ENCODE peak calls at places on chromosomes 4 and X, in eight cellular contexts. E is stimulated activated CD4-positive, alpha-beta T cell treated with anti-CD3 and anti-CD28 coated beads, Interleukin-1b, Interleukin-23, amount 100 ng/mL, for 24 hours; J is stimulated activated naive CD4-positive, alpha-beta T cell; B is AG09309; Y is activated T-cell treated with anti-CD3 and anti-CD28 coated beads for 1 hour; Z is glomerular endothelial cell; P is stimulated activated CD8-positive, alpha-beta memory T cell treated with anti-CD3 and anti-CD28 coated beads, Interleukin-7, amount 100 ng/mL, for 4 hours; G is sciatic nerve. Q is an unnamed sample.

GRCh38 chr4:20075479-20075878 is 176.2 kb upstream of the SLIT2 start:
- DNase-seq in E (no peak), J (no peak), B (no peak), Y (no peak), Z (no peak), P (no peak), G (no peak), Q (no peak)

GRCh38 chr4:157141976-157142375 is 66.0 kb downstream of the GLRB start:
- DNase-seq in E (no peak), J (no peak), B (no peak), Y (no peak), Z (no peak), P (no peak), G (no peak), Q (no peak)

GRCh38 chrX:74349387-74349786 is 45.4 kb downstream of the ZCCHC13 start:
- DNase-seq in E (no peak), J (no peak), B (peak), Y (no peak), Z (no peak), P (no peak), G (no peak), Q (peak)

GRCh38 chrX:153816821-153817220 is 13.5 kb downstream of the PDZD4 start:
- DNase-seq in E (no peak), J (no peak), B (no peak), Y (peak), Z (no peak), P (peak), G (no peak), Q (no peak)

GRCh38 chr4:17511950-17512795 is at the start of gene QDPR:
- DNase-seq in E (peak), J (peak), B (no peak), Y (peak), Z (no peak), P (peak), G (peak), Q (peak)

GRCh38 chr4:90159193-90159592 is 32.0 kb downstream of the CCSER1 start:
- DNase-seq in E (no peak), J (no peak), B (no peak), Y (no peak), Z (no peak), P (no peak), G (no peak), Q (no peak)

GRCh38 chrX:79161655-79162054 is 17.2 kb downstream of the GPR174 start:
- DNase-seq in E (no peak), J (peak), B (no peak), Y (no peak), Z (no peak), P (peak), G (no peak), Q (no peak)

GRCh38 chrX:23752740-23753435 is 9.8 kb upstream of the ACOT9 start:
- DNase-seq in E (no peak), J (no peak), B (peak), Y (no peak), Z (no peak), P (no peak), G (no peak), Q (peak)

GRCh38 chr4:23038626-23039245 is 346.0 kb downstream of the GBA3 start:
- DNase-seq in E (no peak), J (no peak), B (no peak), Y (no peak), Z (no peak), P (no peak), G (no peak), Q (no peak)

GRCh38 chr4:23966720-23967119 is 76.9 kb upstream of the PPARGC1A start:
- DNase-seq in E (no peak), J (no peak), B (no peak), Y (no peak), Z (no peak), P (no peak), G (no peak), Q (no peak)

GRCh38 chrX:69616520-69617203 is 749 bp downstream of the EDA start:
- DNase-seq in E (peak), J (no peak), B (no peak), Y (no peak), Z (no peak), P (no peak), G (peak), Q (no peak)

GRCh38 chrX:23820235-23820782 is 37.3 kb downstream of the SAT1 start:
- DNase-seq in E (no peak), J (no peak), B (no peak), Y (no peak), Z (no peak), P (no peak), G (no peak), Q (no peak)

GRCh38 chrX:153395613-153396319 is 5.4 kb downstream of the PNMA6E start:
- DNase-seq in E (no peak), J (no peak), B (no peak), Y (no peak), Z (no peak), P (no peak), G (no peak), Q (no peak)

GRCh38 chr4:74284074-74284473 is 24.2 kb upstream of the EPGN start:
- DNase-seq in E (no peak), J (no peak), B (peak), Y (no peak), Z (no peak), P (no peak), G (no peak), Q (no peak)

GRCh38 chrX:139784788-139785187 is 76.8 kb upstream of the MCF2 start:
- DNase-seq in E (no peak), J (no peak), B (no peak), Y (no peak), Z (no peak), P (no peak), G (no peak), Q (no peak)

GRCh38 chr4:109657854-109658253 is 45.4 kb downstream of the CASP6 start:
- DNase-seq in E (no peak), J (no peak), B (no peak), Y (no peak), Z (no peak), P (no peak), G (no peak), Q (no peak)

GRCh38 chrX:11472879-11473278 is 179.7 kb downstream of the AMELX start:
- DNase-seq in E (no peak), J (no peak), B (no peak), Y (no peak), Z (no peak), P (no peak), G (no peak), Q (no peak)

GRCh38 chr4:133938061-133938460 is 263.5 kb downstream of the PABPC4L start:
- DNase-seq in E (no peak), J (no peak), B (no peak), Y (no peak), Z (no peak), P (no peak), G (no peak), Q (no peak)

GRCh38 chrX:118872102-118872566 is 48.5 kb downstream of the ZCCHC12 start:
- DNase-seq in E (no peak), J (no peak), B (no peak), Y (no peak), Z (no peak), P (no peak), G (no peak), Q (no peak)

GRCh38 chrX:3567681-3568080 is 145.8 kb downstream of the PRKX start:
- DNase-seq in E (no peak), J (no peak), B (no peak), Y (no peak), Z (no peak), P (no peak), G (no peak), Q (no peak)

GRCh38 chr4:147942729-147943128 is 210.8 kb downstream of the ARHGAP10 start:
- DNase-seq in E (no peak), J (no peak), B (no peak), Y (no peak), Z (no peak), P (no peak), G (no peak), Q (no peak)

GRCh38 chrX:70476166-70476933 is 31.7 kb downstream of the DLG3 start:
- DNase-seq in E (no peak), J (no peak), B (no peak), Y (no peak), Z (no peak), P (no peak), G (no peak), Q (no peak)

GRCh38 chr4:146182450-146182849 is 6.9 kb downstream of the LSM6 start:
- DNase-seq in E (no peak), J (no peak), B (no peak), Y (no peak), Z (no peak), P (no peak), G (no peak), Q (no peak)

GRCh38 chrX:18415386-18415785 is 10.0 kb upstream of the CDKL5 start:
- DNase-seq in E (no peak), J (no peak), B (no peak), Y (no peak), Z (no peak), P (no peak), G (no peak), Q (no peak)

GRCh38 chr4:15451181-15451865 is 18.4 kb upstream of the CC2D2A start:
- DNase-seq in E (no peak), J (no peak), B (no peak), Y (no peak), Z (no peak), P (no peak), G (no peak), Q (no peak)

GRCh38 chrX:63426519-63426918 is 75.4 kb upstream of the SPIN4 start:
- DNase-seq in E (no peak), J (no peak), B (no peak), Y (no peak), Z (no peak), P (no peak), G (no peak), Q (no peak)

GRCh38 chr4:139849219-139849618 is 183.6 kb downstream of the MGST2 start:
- DNase-seq in E (no peak), J (no peak), B (no peak), Y (no peak), Z (no peak), P (no peak), G (no peak), Q (no peak)

GRCh38 chrX:153775631-153776595 is 4.9 kb upstream of the SRPK3 start:
- DNase-seq in E (no peak), J (no peak), B (no peak), Y (no peak), Z (no peak), P (no peak), G (no peak), Q (no peak)

GRCh38 chrX:139224953-139225665 is 305.4 kb upstream of the F9 start:
- DNase-seq in E (no peak), J (no peak), B (no peak), Y (no peak), Z (no peak), P (no peak), G (no peak), Q (no peak)

GRCh38 chr4:168515222-168516011 is 18.6 kb downstream of the PALLD start:
- DNase-seq in E (no peak), J (no peak), B (no peak), Y (no peak), Z (no peak), P (no peak), G (no peak), Q (no peak)

Q was measured in retinal pigment epithelial cell.